ENCODE peak calls at places on chromosomes 16 and 17, in five cellular contexts. One of them, this sample, is unnamed.

GRCh38 chr17:48293319-48294192 is 136.5 kb downstream of the SKAP1 start:
- DNase-seq in gastrocnemius medialis: no peak
- DNase-seq in heart right ventricle: no peak
- DNase-seq in dorsolateral prefrontal cortex: no peak
- DNase-seq in H7: no peak
- DNase-seq in this sample: no peak

GRCh38 chr17:17942846-17943245 is 29.4 kb downstream of the TOM1L2 start:
- DNase-seq in H7: no peak
- DNase-seq in dorsolateral prefrontal cortex: no peak
- DNase-seq in gastrocnemius medialis: no peak
- DNase-seq in heart right ventricle: no peak
- DNase-seq in this sample: no peak

GRCh38 chr16:66128363-66128725 is 238.1 kb upstream of the CDH5 start:
- DNase-seq in heart right ventricle: no peak
- DNase-seq in dorsolateral prefrontal cortex: no peak
- DNase-seq in H7: no peak
- DNase-seq in gastrocnemius medialis: no peak
- DNase-seq in this sample: no peak

GRCh38 chr16:84829168-84829965 is 9.6 kb downstream of the CRISPLD2 start:
- DNase-seq in H7: no peak
- DNase-seq in gastrocnemius medialis: no peak
- DNase-seq in dorsolateral prefrontal cortex: no peak
- DNase-seq in heart right ventricle: no peak
- DNase-seq in this sample: no peak

GRCh38 chr17:56603486-56604238 is 10.2 kb downstream of the NOG start:
- DNase-seq in gastrocnemius medialis: no peak
- DNase-seq in dorsolateral prefrontal cortex: no peak
- DNase-seq in H7: no peak
- DNase-seq in heart right ventricle: no peak
- DNase-seq in this sample: no peak

GRCh38 chr17:80294210-80294609 is 33.6 kb downstream of the RNF213 start:
- DNase-seq in dorsolateral prefrontal cortex: no peak
- DNase-seq in H7: no peak
- DNase-seq in gastrocnemius medialis: peak; percentile 33
- DNase-seq in heart right ventricle: no peak
- DNase-seq in this sample: no peak

GRCh38 chr16:14007460-14007859 is 63.7 kb upstream of the MRTFB start:
- DNase-seq in gastrocnemius medialis: no peak
- DNase-seq in heart right ventricle: no peak
- DNase-seq in dorsolateral prefrontal cortex: no peak
- DNase-seq in H7: no peak
- DNase-seq in this sample: no peak

GRCh38 chr16:75088226-75088625 is 28.4 kb downstream of the LDHD start:
- DNase-seq in heart right ventricle: no peak
- DNase-seq in H7: no peak
- DNase-seq in dorsolateral prefrontal cortex: no peak
- DNase-seq in gastrocnemius medialis: no peak
- DNase-seq in this sample: no peak

GRCh38 chr17:80296221-80296620 is 35.6 kb downstream of the RNF213 start:
- DNase-seq in H7: no peak
- DNase-seq in dorsolateral prefrontal cortex: no peak
- DNase-seq in gastrocnemius medialis: no peak
- DNase-seq in heart right ventricle: no peak
- DNase-seq in this sample: no peak

GRCh38 chr17:77802811-77803220 is 155.7 kb upstream of the TNRC6C start:
- DNase-seq in dorsolateral prefrontal cortex: peak; percentile 53
- DNase-seq in H7: peak; percentile 81
- DNase-seq in gastrocnemius medialis: no peak
- DNase-seq in heart right ventricle: no peak
- DNase-seq in this sample: peak; percentile 85

GRCh38 chr17:47785538-47786123 is 36.0 kb downstream of the OSBPL7 start:
- DNase-seq in gastrocnemius medialis: no peak
- DNase-seq in dorsolateral prefrontal cortex: no peak
- DNase-seq in H7: peak; percentile 80
- DNase-seq in heart right ventricle: no peak
- DNase-seq in this sample: no peak

GRCh38 chr17:44830359-44831269 is 527 bp upstream of the GJC1 start:
- DNase-seq in H7: peak; percentile 75
- DNase-seq in dorsolateral prefrontal cortex: peak; percentile 8
- DNase-seq in gastrocnemius medialis: no peak
- DNase-seq in heart right ventricle: peak; percentile 32
- DNase-seq in this sample: no peak

GRCh38 chr17:5584971-5585794 is 874 bp upstream of the NLRP1 start:
- DNase-seq in heart right ventricle: no peak
- DNase-seq in dorsolateral prefrontal cortex: no peak
- DNase-seq in H7: no peak
- DNase-seq in gastrocnemius medialis: no peak
- DNase-seq in this sample: no peak

GRCh38 chr16:19884611-19885455 is at the start of gene GPRC5B:
- DNase-seq in heart right ventricle: peak; percentile 69
- DNase-seq in H7: peak; percentile 94
- DNase-seq in gastrocnemius medialis: peak; percentile 53
- DNase-seq in dorsolateral prefrontal cortex: peak; percentile 73
- DNase-seq in this sample: no peak

GRCh38 chr17:16987830-16988601 is 16.1 kb upstream of the TNFRSF13B start:
- DNase-seq in gastrocnemius medialis: peak; percentile 61
- DNase-seq in H7: peak; percentile 69
- DNase-seq in dorsolateral prefrontal cortex: peak; percentile 60
- DNase-seq in heart right ventricle: peak; percentile 63
- DNase-seq in this sample: peak; percentile 54

GRCh38 chr17:67439269-67439668 is 62.2 kb downstream of the PITPNC1 start:
- DNase-seq in dorsolateral prefrontal cortex: no peak
- DNase-seq in heart right ventricle: no peak
- DNase-seq in H7: no peak
- DNase-seq in gastrocnemius medialis: no peak
- DNase-seq in this sample: no peak

GRCh38 chr17:80169784-80170500 is at the start of gene CARD14:
- DNase-seq in dorsolateral prefrontal cortex: no peak
- DNase-seq in H7: peak; percentile 45
- DNase-seq in heart right ventricle: no peak
- DNase-seq in gastrocnemius medialis: no peak
- DNase-seq in this sample: no peak

GRCh38 chr17:76721463-76721862 is 4.9 kb downstream of the JMJD6 start:
- DNase-seq in dorsolateral prefrontal cortex: no peak
- DNase-seq in gastrocnemius medialis: no peak
- DNase-seq in H7: no peak
- DNase-seq in heart right ventricle: no peak
- DNase-seq in this sample: no peak

GRCh38 chr16:25126820-25127232 is 15.3 kb downstream of the LCMT1 start:
- DNase-seq in heart right ventricle: no peak
- DNase-seq in gastrocnemius medialis: no peak
- DNase-seq in H7: no peak
- DNase-seq in dorsolateral prefrontal cortex: peak; percentile 45
- DNase-seq in this sample: no peak

GRCh38 chr16:56257666-56258359 is 66.5 kb downstream of the GNAO1 start:
- DNase-seq in heart right ventricle: no peak
- DNase-seq in H7: no peak
- DNase-seq in dorsolateral prefrontal cortex: no peak
- DNase-seq in gastrocnemius medialis: no peak
- DNase-seq in this sample: no peak

GRCh38 chr17:4329838-4330237 is 36.6 kb downstream of the UBE2G1 start:
- DNase-seq in H7: no peak
- DNase-seq in heart right ventricle: no peak
- DNase-seq in dorsolateral prefrontal cortex: no peak
- DNase-seq in gastrocnemius medialis: no peak
- DNase-seq in this sample: no peak

GRCh38 chr17:66655861-66656260 is 179.1 kb upstream of the CACNG5 start:
- DNase-seq in dorsolateral prefrontal cortex: peak; percentile 55
- DNase-seq in heart right ventricle: no peak
- DNase-seq in gastrocnemius medialis: no peak
- DNase-seq in H7: no peak
- DNase-seq in this sample: no peak

GRCh38 chr16:1747934-1748333 is 23.4 kb downstream of the NME3 start:
- DNase-seq in H7: no peak
- DNase-seq in gastrocnemius medialis: no peak
- DNase-seq in dorsolateral prefrontal cortex: no peak
- DNase-seq in heart right ventricle: no peak
- DNase-seq in this sample: no peak

GRCh38 chr17:80360396-80360795 is 54.6 kb upstream of the ENDOV start:
- DNase-seq in H7: no peak
- DNase-seq in heart right ventricle: no peak
- DNase-seq in gastrocnemius medialis: no peak
- DNase-seq in dorsolateral prefrontal cortex: no peak
- DNase-seq in this sample: no peak

GRCh38 chr16:53565300-53565699 is 62.3 kb upstream of the AKTIP start:
- DNase-seq in dorsolateral prefrontal cortex: no peak
- DNase-seq in gastrocnemius medialis: no peak
- DNase-seq in H7: no peak
- DNase-seq in heart right ventricle: no peak
- DNase-seq in this sample: no peak

GRCh38 chr17:56034120-56034757 is 119.0 kb upstream of the ANKFN1 start:
- DNase-seq in heart right ventricle: no peak
- DNase-seq in gastrocnemius medialis: peak; percentile 12
- DNase-seq in H7: no peak
- DNase-seq in dorsolateral prefrontal cortex: no peak
- DNase-seq in this sample: no peak

GRCh38 chr16:88938119-88938932 is 38.7 kb downstream of the CBFA2T3 start:
- DNase-seq in dorsolateral prefrontal cortex: peak; percentile 43
- DNase-seq in heart right ventricle: peak; percentile 21
- DNase-seq in H7: no peak
- DNase-seq in gastrocnemius medialis: no peak
- DNase-seq in this sample: no peak

GRCh38 chr16:88938933-88939813 is 37.8 kb downstream of the CBFA2T3 start:
- DNase-seq in H7: no peak
- DNase-seq in dorsolateral prefrontal cortex: no peak
- DNase-seq in gastrocnemius medialis: no peak
- DNase-seq in heart right ventricle: peak; percentile 60
- DNase-seq in this sample: no peak

GRCh38 chr16:88941051-88941932 is 35.7 kb downstream of the CBFA2T3 start:
- DNase-seq in H7: peak; percentile 88
- DNase-seq in gastrocnemius medialis: no peak
- DNase-seq in heart right ventricle: peak; percentile 64
- DNase-seq in dorsolateral prefrontal cortex: no peak
- DNase-seq in this sample: no peak

GRCh38 chr16:88940196-88941050 is 36.6 kb downstream of the CBFA2T3 start:
- DNase-seq in H7: peak; percentile 91
- DNase-seq in heart right ventricle: peak; percentile 60
- DNase-seq in dorsolateral prefrontal cortex: peak; percentile 43
- DNase-seq in gastrocnemius medialis: no peak
- DNase-seq in this sample: no peak

GRCh38 chr16:88939814-88940195 is 37.2 kb downstream of the CBFA2T3 start:
- DNase-seq in gastrocnemius medialis: no peak
- DNase-seq in dorsolateral prefrontal cortex: no peak
- DNase-seq in H7: no peak
- DNase-seq in heart right ventricle: peak; percentile 69
- DNase-seq in this sample: no peak
- H3K27me3 ChIP-seq in gastrocnemius medialis: peaks cover 25% of the 10 kb centered on the region
- H3K27me3 ChIP-seq in dorsolateral prefrontal cortex: peaks cover 10% of the 10 kb centered on the region
- H3K27me3 ChIP-seq in H7: peaks cover 23% of the 10 kb centered on the region
- H3K27me3 ChIP-seq in heart right ventricle: no peaks in the 10 kb centered on the region
- H3K27me3 ChIP-seq in this sample: peaks cover 7% of the 10 kb centered on the region

DNA sequence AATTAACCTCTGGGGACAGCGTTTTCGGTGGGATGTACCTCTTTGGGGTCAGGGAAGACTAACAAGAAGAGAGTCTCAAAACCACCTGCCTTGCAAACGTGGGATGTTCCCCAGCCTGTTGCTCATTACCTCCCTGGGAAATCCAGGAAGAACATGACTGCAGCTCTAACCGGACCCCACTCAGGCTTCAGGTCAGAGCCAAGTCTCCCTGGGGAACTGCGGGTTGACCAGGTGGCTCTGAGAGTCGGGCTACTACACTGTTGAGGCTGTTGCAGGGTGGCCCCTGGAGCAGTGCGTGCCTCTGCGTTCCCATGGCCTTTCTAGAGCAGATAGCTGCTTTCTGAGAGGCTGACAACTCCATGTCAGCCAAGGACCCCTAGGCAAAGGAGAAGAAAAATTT is 309.1 kb downstream of the FOXL1 start:
- DNase-seq in dorsolateral prefrontal cortex: no peak
- DNase-seq in H7: no peak
- DNase-seq in gastrocnemius medialis: no peak
- DNase-seq in heart right ventricle: no peak
- DNase-seq in this sample: no peak
- H3K27me3 ChIP-seq in dorsolateral prefrontal cortex: peaks cover 3% of the 10 kb centered on the region
- H3K27me3 ChIP-seq in H7: no peaks in the 10 kb centered on the region
- H3K27me3 ChIP-seq in gastrocnemius medialis: no peaks in the 10 kb centered on the region
- H3K27me3 ChIP-seq in heart right ventricle: no peaks in the 10 kb centered on the region
- H3K27me3 ChIP-seq in this sample: no peaks in the 10 kb centered on the region

GRCh38 chr17:29615492-29616299 is 7.0 kb downstream of the CORO6 start:
- DNase-seq in gastrocnemius medialis: peak; percentile 86
- DNase-seq in heart right ventricle: peak; percentile 86
- DNase-seq in dorsolateral prefrontal cortex: peak; percentile 94
- DNase-seq in H7: peak; percentile 98
- DNase-seq in this sample: peak; percentile 91
- H3K27me3 ChIP-seq in gastrocnemius medialis: no peaks in the 10 kb centered on the region
- H3K27me3 ChIP-seq in heart right ventricle: no peaks in the 10 kb centered on the region
- H3K27me3 ChIP-seq in dorsolateral prefrontal cortex: no peaks in the 10 kb centered on the region
- H3K27me3 ChIP-seq in H7: peaks cover 66% of the 10 kb centered on the region
- H3K27me3 ChIP-seq in this sample: no peaks in the 10 kb centered on the region

GRCh38 chr17:38558751-38559024 is 47.1 kb downstream of the SRCIN1 start:
- DNase-seq in heart right ventricle: no peak
- DNase-seq in gastrocnemius medialis: no peak
- DNase-seq in H7: no peak
- DNase-seq in dorsolateral prefrontal cortex: no peak
- DNase-seq in this sample: no peak

GRCh38 chr17:38560503-38561318 is 45.0 kb downstream of the SRCIN1 start:
- DNase-seq in heart right ventricle: no peak
- DNase-seq in gastrocnemius medialis: no peak
- DNase-seq in dorsolateral prefrontal cortex: no peak
- DNase-seq in H7: peak; percentile 75
- DNase-seq in this sample: no peak

GRCh38 chr17:38559880-38560230 is 45.9 kb downstream of the SRCIN1 start:
- DNase-seq in gastrocnemius medialis: no peak
- DNase-seq in H7: no peak
- DNase-seq in dorsolateral prefrontal cortex: no peak
- DNase-seq in heart right ventricle: no peak
- DNase-seq in this sample: no peak

GRCh38 chr17:38557836-38558750 is 47.7 kb downstream of the SRCIN1 start:
- DNase-seq in dorsolateral prefrontal cortex: peak; percentile 89
- DNase-seq in gastrocnemius medialis: peak; percentile 87
- DNase-seq in H7: peak; percentile 99
- DNase-seq in heart right ventricle: peak; percentile 93
- DNase-seq in this sample: peak; percentile 93

DNA sequence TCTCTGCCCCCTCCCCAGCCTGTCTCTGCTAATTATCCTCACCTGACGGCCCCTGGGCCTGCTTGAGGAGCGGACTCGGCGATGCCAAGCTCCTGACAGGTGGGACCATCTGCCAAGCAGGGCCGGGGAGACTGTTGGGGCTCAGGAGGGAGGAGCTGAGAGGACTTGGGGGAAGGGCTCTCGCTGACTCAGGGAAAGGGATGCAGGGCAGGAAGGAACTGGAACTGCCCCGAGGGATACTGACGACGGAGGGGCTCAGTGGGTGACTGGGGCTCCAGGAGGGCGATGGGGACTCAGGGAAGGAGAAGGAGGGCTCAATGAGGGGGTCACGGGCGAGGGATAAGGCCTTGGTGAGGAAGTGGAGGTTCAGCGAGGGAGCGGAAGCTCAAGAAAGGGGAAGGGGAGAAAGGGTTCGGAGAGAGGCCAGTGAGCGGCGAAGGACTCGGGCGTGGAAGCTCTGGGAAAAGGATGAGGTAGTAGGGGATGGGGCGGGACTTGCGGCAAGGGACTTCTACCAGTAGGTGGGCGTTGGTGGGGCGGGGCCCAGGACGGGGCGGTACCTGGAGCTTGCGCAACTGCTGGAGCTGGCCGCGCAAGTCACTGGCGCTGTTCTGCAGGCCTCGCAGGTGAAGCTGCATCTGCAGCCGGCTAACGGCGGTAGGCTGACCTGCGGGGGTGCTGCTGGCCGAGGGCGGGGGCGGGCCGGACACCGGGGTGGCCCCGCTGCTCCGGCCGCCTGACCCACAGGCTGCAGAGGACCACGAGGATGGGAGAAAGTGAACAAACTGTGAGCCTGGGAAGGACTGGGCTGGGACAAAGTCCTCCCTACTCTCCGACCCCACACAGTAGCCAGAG is 46.5 kb downstream of the SRCIN1 start:
- DNase-seq in heart right ventricle: peak; percentile 76
- DNase-seq in dorsolateral prefrontal cortex: peak; percentile 71
- DNase-seq in gastrocnemius medialis: peak; percentile 62
- DNase-seq in H7: peak; percentile 98
- DNase-seq in this sample: peak; percentile 50
- H3K27me3 ChIP-seq in heart right ventricle: peaks cover 51% of the 10 kb centered on the region
- H3K27me3 ChIP-seq in dorsolateral prefrontal cortex: no peaks in the 10 kb centered on the region
- H3K27me3 ChIP-seq in gastrocnemius medialis: peaks cover 55% of the 10 kb centered on the region
- H3K27me3 ChIP-seq in H7: peaks cover 60% of the 10 kb centered on the region
- H3K27me3 ChIP-seq in this sample: peaks cover 49% of the 10 kb centered on the region